ENCODE peak calls at places on chromosomes 13 and 19, in nine cellular contexts. One of them, this sample, is unnamed.
A peak's percentile ranks its signal among the peaks of the same experiment; 100 is the strongest.

GRCh38 chr13:41614671-41615519 is 157.5 kb downstream of the RGCC start:
- DNase-seq in PC-3: peak; percentile 12
- DNase-seq in stimulated activated CD4-positive, alpha-beta T cell treated with anti-CD3 and anti-CD28 coated beads, TNF-alpha, amount 100 ng/mL, for 4 hours: no peak
- DNase-seq in activated CD4-positive, alpha-beta T cell treated with anti-CD3 and anti-CD28 coated beads, Interleukin-2, amount 50 U/mL, for 1 hour: no peak
- DNase-seq in right cardiac atrium: no peak
- DNase-seq in T follicular helper cell: no peak
- DNase-seq in NAMALWA: no peak
- DNase-seq in effector CD8-positive, alpha-beta T cell: no peak
- DNase-seq in CD4-positive, alpha-beta T cell: no peak
- DNase-seq in this sample: no peak

GRCh38 chr13:30738526-30738925 is 3.2 kb downstream of the ALOX5AP start:
- DNase-seq in activated CD4-positive, alpha-beta T cell treated with anti-CD3 and anti-CD28 coated beads, Interleukin-2, amount 50 U/mL, for 1 hour: no peak
- DNase-seq in T follicular helper cell: no peak
- DNase-seq in right cardiac atrium: no peak
- DNase-seq in PC-3: no peak
- DNase-seq in effector CD8-positive, alpha-beta T cell: no peak
- DNase-seq in NAMALWA: no peak
- DNase-seq in CD4-positive, alpha-beta T cell: no peak
- DNase-seq in stimulated activated CD4-positive, alpha-beta T cell treated with anti-CD3 and anti-CD28 coated beads, TNF-alpha, amount 100 ng/mL, for 4 hours: no peak
- DNase-seq in this sample: no peak

GRCh38 chr19:11345122-11345752 is 831 bp downstream of the TMEM205 start:
- DNase-seq in PC-3: peak; percentile 63
- DNase-seq in stimulated activated CD4-positive, alpha-beta T cell treated with anti-CD3 and anti-CD28 coated beads, TNF-alpha, amount 100 ng/mL, for 4 hours: no peak
- DNase-seq in right cardiac atrium: no peak
- DNase-seq in T follicular helper cell: no peak
- DNase-seq in effector CD8-positive, alpha-beta T cell: no peak
- DNase-seq in NAMALWA: no peak
- DNase-seq in CD4-positive, alpha-beta T cell: no peak
- DNase-seq in activated CD4-positive, alpha-beta T cell treated with anti-CD3 and anti-CD28 coated beads, Interleukin-2, amount 50 U/mL, for 1 hour: no peak
- DNase-seq in this sample: no peak

GRCh38 chr19:11494634-11495285 is 10.9 kb downstream of the ZNF653 start:
- DNase-seq in T follicular helper cell: no peak
- DNase-seq in effector CD8-positive, alpha-beta T cell: no peak
- DNase-seq in PC-3: no peak
- DNase-seq in NAMALWA: no peak
- DNase-seq in stimulated activated CD4-positive, alpha-beta T cell treated with anti-CD3 and anti-CD28 coated beads, TNF-alpha, amount 100 ng/mL, for 4 hours: no peak
- DNase-seq in activated CD4-positive, alpha-beta T cell treated with anti-CD3 and anti-CD28 coated beads, Interleukin-2, amount 50 U/mL, for 1 hour: no peak
- DNase-seq in right cardiac atrium: no peak
- DNase-seq in CD4-positive, alpha-beta T cell: no peak
- DNase-seq in this sample: no peak

GRCh38 chr13:97435794-97436193 is 1.8 kb downstream of the RAP2A start:
- DNase-seq in T follicular helper cell: no peak
- DNase-seq in right cardiac atrium: no peak
- DNase-seq in NAMALWA: peak; percentile 51
- DNase-seq in stimulated activated CD4-positive, alpha-beta T cell treated with anti-CD3 and anti-CD28 coated beads, TNF-alpha, amount 100 ng/mL, for 4 hours: no peak
- DNase-seq in PC-3: no peak
- DNase-seq in activated CD4-positive, alpha-beta T cell treated with anti-CD3 and anti-CD28 coated beads, Interleukin-2, amount 50 U/mL, for 1 hour: no peak
- DNase-seq in CD4-positive, alpha-beta T cell: no peak
- DNase-seq in effector CD8-positive, alpha-beta T cell: no peak
- DNase-seq in this sample: no peak

GRCh38 chr13:68944272-68944671 is 1163.4 kb upstream of the ATXN8OS start:
- DNase-seq in effector CD8-positive, alpha-beta T cell: no peak
- DNase-seq in T follicular helper cell: no peak
- DNase-seq in NAMALWA: no peak
- DNase-seq in activated CD4-positive, alpha-beta T cell treated with anti-CD3 and anti-CD28 coated beads, Interleukin-2, amount 50 U/mL, for 1 hour: no peak
- DNase-seq in PC-3: no peak
- DNase-seq in CD4-positive, alpha-beta T cell: no peak
- DNase-seq in stimulated activated CD4-positive, alpha-beta T cell treated with anti-CD3 and anti-CD28 coated beads, TNF-alpha, amount 100 ng/mL, for 4 hours: no peak
- DNase-seq in right cardiac atrium: no peak
- DNase-seq in this sample: no peak

GRCh38 chr13:110641055-110642015 is 26.0 kb downstream of the NAXD start:
- DNase-seq in right cardiac atrium: no peak
- DNase-seq in NAMALWA: no peak
- DNase-seq in PC-3: no peak
- DNase-seq in effector CD8-positive, alpha-beta T cell: no peak
- DNase-seq in T follicular helper cell: no peak
- DNase-seq in CD4-positive, alpha-beta T cell: no peak
- DNase-seq in stimulated activated CD4-positive, alpha-beta T cell treated with anti-CD3 and anti-CD28 coated beads, TNF-alpha, amount 100 ng/mL, for 4 hours: no peak
- DNase-seq in activated CD4-positive, alpha-beta T cell treated with anti-CD3 and anti-CD28 coated beads, Interleukin-2, amount 50 U/mL, for 1 hour: no peak
- DNase-seq in this sample: no peak

GRCh38 chr19:55305491-55305890 is 19.6 kb downstream of the TMEM150B start:
- DNase-seq in CD4-positive, alpha-beta T cell: peak; percentile 33
- DNase-seq in PC-3: peak; percentile 56
- DNase-seq in T follicular helper cell: peak; percentile 51
- DNase-seq in right cardiac atrium: no peak
- DNase-seq in activated CD4-positive, alpha-beta T cell treated with anti-CD3 and anti-CD28 coated beads, Interleukin-2, amount 50 U/mL, for 1 hour: peak; percentile 57
- DNase-seq in NAMALWA: peak; percentile 75
- DNase-seq in effector CD8-positive, alpha-beta T cell: peak; percentile 38
- DNase-seq in stimulated activated CD4-positive, alpha-beta T cell treated with anti-CD3 and anti-CD28 coated beads, TNF-alpha, amount 100 ng/mL, for 4 hours: peak; percentile 32
- DNase-seq in this sample: peak; percentile 59

GRCh38 chr19:1082165-1082927 is 12.8 kb downstream of the POLR2E start:
- DNase-seq in T follicular helper cell: peak; percentile 83
- DNase-seq in PC-3: peak; percentile 70
- DNase-seq in effector CD8-positive, alpha-beta T cell: peak; percentile 79
- DNase-seq in activated CD4-positive, alpha-beta T cell treated with anti-CD3 and anti-CD28 coated beads, Interleukin-2, amount 50 U/mL, for 1 hour: peak; percentile 89
- DNase-seq in stimulated activated CD4-positive, alpha-beta T cell treated with anti-CD3 and anti-CD28 coated beads, TNF-alpha, amount 100 ng/mL, for 4 hours: peak; percentile 54
- DNase-seq in NAMALWA: peak; percentile 94
- DNase-seq in right cardiac atrium: peak; percentile 82
- DNase-seq in CD4-positive, alpha-beta T cell: peak; percentile 84
- DNase-seq in this sample: peak; percentile 84

GRCh38 chr19:369256-369655 is 24.7 kb upstream of the MIER2 start:
- DNase-seq in PC-3: no peak
- DNase-seq in activated CD4-positive, alpha-beta T cell treated with anti-CD3 and anti-CD28 coated beads, Interleukin-2, amount 50 U/mL, for 1 hour: no peak
- DNase-seq in effector CD8-positive, alpha-beta T cell: no peak
- DNase-seq in T follicular helper cell: no peak
- DNase-seq in CD4-positive, alpha-beta T cell: no peak
- DNase-seq in NAMALWA: no peak
- DNase-seq in stimulated activated CD4-positive, alpha-beta T cell treated with anti-CD3 and anti-CD28 coated beads, TNF-alpha, amount 100 ng/mL, for 4 hours: no peak
- DNase-seq in right cardiac atrium: no peak
- DNase-seq in this sample: no peak

GRCh38 chr13:20869540-20869939 is 33.0 kb downstream of the XPO4 start:
- DNase-seq in right cardiac atrium: no peak
- DNase-seq in PC-3: peak; percentile 16
- DNase-seq in activated CD4-positive, alpha-beta T cell treated with anti-CD3 and anti-CD28 coated beads, Interleukin-2, amount 50 U/mL, for 1 hour: no peak
- DNase-seq in NAMALWA: no peak
- DNase-seq in stimulated activated CD4-positive, alpha-beta T cell treated with anti-CD3 and anti-CD28 coated beads, TNF-alpha, amount 100 ng/mL, for 4 hours: no peak
- DNase-seq in T follicular helper cell: no peak
- DNase-seq in effector CD8-positive, alpha-beta T cell: no peak
- DNase-seq in CD4-positive, alpha-beta T cell: no peak
- DNase-seq in this sample: no peak

GRCh38 chr19:8569066-8569761 is 8.0 kb downstream of the MYO1F start:
- DNase-seq in PC-3: peak; percentile 96
- DNase-seq in activated CD4-positive, alpha-beta T cell treated with anti-CD3 and anti-CD28 coated beads, Interleukin-2, amount 50 U/mL, for 1 hour: peak; percentile 59
- DNase-seq in CD4-positive, alpha-beta T cell: peak; percentile 58
- DNase-seq in effector CD8-positive, alpha-beta T cell: no peak
- DNase-seq in T follicular helper cell: no peak
- DNase-seq in right cardiac atrium: peak; percentile 69
- DNase-seq in stimulated activated CD4-positive, alpha-beta T cell treated with anti-CD3 and anti-CD28 coated beads, TNF-alpha, amount 100 ng/mL, for 4 hours: no peak
- DNase-seq in NAMALWA: no peak
- DNase-seq in this sample: peak; percentile 35